ENCODE peak calls at places on chromosomes 16 and 17, in six cellular contexts. Z is AG04450, Q is NCI-H2081, G is C1 segment of cervical spinal cord, P is GM12865, L is HepG2. M is an unnamed sample.

GRCh38 chr17:80678621-80679020 is 134.0 kb downstream of the RPTOR start:
- DNase-seq in Z (peak; percentile 46), Q (no peak), G (no peak), P (no peak), L (no peak), M (peak; percentile 65)

GRCh38 chr16:27977966-27978365 is 85.5 kb downstream of the GSG1L start:
- DNase-seq in Z (no peak), Q (no peak), G (no peak), P (no peak), L (no peak), M (no peak)

GRCh38 chr16:86291491-86291890 is 218.8 kb upstream of the FOXF1 start:
- DNase-seq in Z (no peak), Q (no peak), G (no peak), P (no peak), L (no peak), M (no peak)

GRCh38 chr16:85330694-85331188 is 218.5 kb upstream of the CIBAR2 start:
- DNase-seq in Z (peak; percentile 62), Q (peak; percentile 41), G (no peak), P (peak; percentile 57), L (peak; percentile 72), M (peak; percentile 56)

GRCh38 chr17:64081802-64082799 is 47.8 kb downstream of the ERN1 start:
- DNase-seq in Z (peak; percentile 24), Q (peak; percentile 86), G (no peak), P (peak; percentile 81), L (peak; percentile 93), M (no peak)

GRCh38 chr16:58110590-58111330 is 18.4 kb downstream of the CFAP20 start:
- DNase-seq in Z (no peak), Q (no peak), G (no peak), P (no peak), L (no peak), M (no peak)

GRCh38 chr17:81445642-81446500 is 50.6 kb downstream of the BAHCC1 start:
- DNase-seq in Z (no peak), Q (no peak), G (no peak), P (no peak), L (no peak), M (no peak)

GRCh38 chr17:42111901-42112551 is 488 bp downstream of the DHX58 start:
- DNase-seq in Z (no peak), Q (no peak), G (peak; percentile 73), P (peak; percentile 46), L (no peak), M (no peak)

GRCh38 chr16:1989209-1989825 is 453 bp upstream of the SYNGR3 start:
- DNase-seq in Z (no peak), Q (peak; percentile 16), G (no peak), P (no peak), L (no peak), M (no peak)

GRCh38 chr16:11833951-11834695 is 17.2 kb downstream of the RSL1D1 start:
- DNase-seq in Z (peak; percentile 58), Q (no peak), G (no peak), P (peak; percentile 24), L (peak; percentile 84), M (peak; percentile 79)

GRCh38 chr17:61702450-61702849 is 111.4 kb upstream of the NACA2 start:
- DNase-seq in Z (no peak), Q (no peak), G (no peak), P (no peak), L (no peak), M (no peak)

GRCh38 chr17:50824429-50824828 is 11.0 kb upstream of the WFIKKN2 start:
- DNase-seq in Z (no peak), Q (no peak), G (no peak), P (no peak), L (no peak), M (no peak)

GRCh38 chr16:27235055-27235937 is 32.0 kb downstream of the KDM8 start:
- DNase-seq in Z (no peak), Q (peak; percentile 20), G (peak; percentile 73), P (peak; percentile 83), L (peak; percentile 60), M (no peak)

GRCh38 chr17:29346462-29346861 is 43.7 kb upstream of the TAOK1 start:
- DNase-seq in Z (no peak), Q (no peak), G (no peak), P (no peak), L (no peak), M (no peak)